ENCODE peak calls at places on chromosomes 6 and 20, in five cellular contexts. E, W, N, S and K are unnamed samples. For H3K36me3, the result is how much of the 10 kb centered on the place peaks cover.

GRCh38 chr6:109791301-109791700 is 100.2 kb downstream of the FIG4 start:
- DNase-seq in N (no peak), W (no peak), S (no peak), E (no peak), K (no peak)

GRCh38 chr6:20633566-20634340 is 99.5 kb downstream of the CDKAL1 start:
- DNase-seq in W (no peak), S (no peak), N (no peak), E (no peak), K (no peak)

GRCh38 chr6:106168097-106168888 is 82.2 kb downstream of the PRDM1 start:
- DNase-seq in W (no peak), S (no peak), N (no peak), E (no peak), K (no peak)

GRCh38 chr20:33372993-33373441 is 28.3 kb downstream of the CDK5RAP1 start:
- DNase-seq in W (no peak), E (peak), S (no peak), N (no peak), K (no peak)

GRCh38 chr6:111972714-111973678 is 80.9 kb upstream of the CCN6 start:
- DNase-seq in S (peak), N (peak), E (peak), W (no peak), K (peak)

GRCh38 chr20:50378170-50379000 is 131.8 kb upstream of the PTPN1 start:
- DNase-seq in E (no peak), W (no peak), S (no peak), N (no peak), K (no peak)

GRCh38 chr20:43975096-43975768 is 60.6 kb downstream of the TOX2 start:
- DNase-seq in S (no peak), W (no peak), N (no peak), E (peak), K (no peak)

GRCh38 chr6:80477591-80478370 is 371.3 kb downstream of the BCKDHB start:
- DNase-seq in S (no peak), N (no peak), W (no peak), E (no peak), K (no peak)

GRCh38 chr6:125952764-125953501 is 3.6 kb upstream of the HINT3 start:
- DNase-seq in E (no peak), N (no peak), S (no peak), W (no peak), K (peak)
- TF ChIP-seq CTCF in E (peak), N (no peak), S (no peak), W (peak), K (no peak)

DNA sequence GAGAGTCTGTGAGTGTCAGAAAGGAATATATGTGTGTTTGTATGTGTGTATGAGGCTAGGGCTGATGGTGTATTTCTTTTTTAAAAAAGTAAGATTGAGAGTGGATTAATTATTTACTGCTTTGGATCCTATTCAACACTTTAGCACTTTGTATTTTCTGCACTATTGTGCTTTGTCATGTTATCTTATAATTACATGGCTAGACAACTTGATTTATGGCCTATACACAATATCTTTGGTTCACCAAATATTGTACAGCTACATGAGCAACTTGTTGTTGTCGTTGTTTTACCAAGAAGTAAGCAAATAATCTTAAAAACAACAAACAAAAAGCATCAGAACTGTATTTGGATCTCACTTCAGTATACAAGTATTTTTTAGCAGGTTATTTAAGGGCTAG is 84.6 kb upstream of the TBX18 start:
- DNase-seq in N (no peak), S (no peak), W (no peak), E (no peak), K (no peak)
- H3K36me3 ChIP-seq in N (under half), S (under half), W (under half), E (under half), K (under half)

GRCh38 chr20:25254986-25255680 is 7.2 kb downstream of the PYGB start:
- DNase-seq in W (no peak), N (peak), S (no peak), E (no peak), K (peak)
- TF ChIP-seq CTCF in W (no peak), N (no peak), S (no peak), E (peak), K (peak)

GRCh38 chr6:75968143-75968542 is 104.3 kb downstream of the IMPG1 start:
- DNase-seq in E (no peak), S (no peak), W (no peak), N (no peak), K (no peak)

GRCh38 chr6:75963569-75963968 is 108.9 kb downstream of the IMPG1 start:
- DNase-seq in E (no peak), S (no peak), N (no peak), W (no peak), K (no peak)
- H3K36me3 ChIP-seq in E (under half), S (under half), N (under half), W (under half), K (under half)

GRCh38 chr6:68976260-68976659 is 341.2 kb downstream of the ADGRB3 start:
- DNase-seq in W (no peak), S (no peak), E (no peak), N (no peak), K (no peak)
- TF ChIP-seq CTCF in W (no peak), S (no peak), E (no peak), N (no peak), K (no peak)

GRCh38 chr20:25284131-25284601 is 36.3 kb downstream of the PYGB start:
- DNase-seq in E (no peak), N (no peak), W (no peak), S (no peak), K (peak)
- H3K36me3 ChIP-seq in E (half or more), N (under half), W (under half), S (under half), K (under half)

GRCh38 chr20:20367681-20368413 is at the start of gene INSM1:
- DNase-seq in E (no peak), S (no peak), W (no peak), N (no peak), K (no peak)

GRCh38 chr20:20370087-20370575 is 2.2 kb downstream of the INSM1 start:
- DNase-seq in E (no peak), N (no peak), W (no peak), S (no peak), K (no peak)

GRCh38 chr20:20371133-20371532 is 3.2 kb downstream of the INSM1 start:
- DNase-seq in S (no peak), E (no peak), W (no peak), N (no peak), K (no peak)

GRCh38 chr20:20368414-20369352 is 779 bp downstream of the INSM1 start:
- DNase-seq in N (no peak), E (no peak), S (no peak), W (no peak), K (no peak)

DNA sequence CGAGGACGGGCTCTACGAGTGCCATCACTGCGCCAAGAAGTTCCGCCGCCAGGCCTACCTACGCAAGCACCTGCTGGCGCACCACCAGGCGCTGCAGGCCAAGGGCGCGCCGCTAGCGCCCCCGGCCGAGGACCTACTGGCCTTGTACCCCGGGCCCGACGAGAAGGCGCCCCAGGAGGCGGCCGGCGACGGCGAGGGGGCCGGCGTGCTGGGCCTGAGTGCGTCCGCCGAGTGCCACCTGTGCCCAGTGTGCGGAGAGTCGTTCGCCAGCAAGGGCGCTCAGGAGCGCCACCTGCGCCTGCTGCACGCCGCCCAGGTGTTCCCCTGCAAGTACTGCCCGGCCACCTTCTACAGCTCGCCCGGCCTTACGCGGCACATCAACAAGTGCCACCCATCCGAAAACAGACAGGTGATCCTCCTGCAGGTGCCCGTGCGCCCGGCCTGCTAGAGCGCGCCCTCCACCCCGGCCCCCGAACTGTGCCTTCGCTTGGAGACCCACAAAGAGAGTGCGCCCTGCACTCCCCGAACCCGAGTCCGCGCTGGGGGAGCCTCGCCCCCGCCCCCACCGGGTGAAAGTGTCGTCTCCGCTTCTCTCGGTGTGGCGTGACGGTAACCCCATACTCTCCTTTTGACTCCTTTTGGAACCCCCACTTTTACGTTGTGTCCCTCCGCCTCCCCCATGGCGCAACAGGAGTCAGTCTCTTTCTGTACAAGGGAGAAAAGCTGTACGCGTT is 1.6 kb downstream of the INSM1 start:
- DNase-seq in N (no peak), S (no peak), W (no peak), E (peak), K (peak)
- TF ChIP-seq CTCF in N (no peak), S (no peak), W (peak), E (peak), K (no peak)

DNA sequence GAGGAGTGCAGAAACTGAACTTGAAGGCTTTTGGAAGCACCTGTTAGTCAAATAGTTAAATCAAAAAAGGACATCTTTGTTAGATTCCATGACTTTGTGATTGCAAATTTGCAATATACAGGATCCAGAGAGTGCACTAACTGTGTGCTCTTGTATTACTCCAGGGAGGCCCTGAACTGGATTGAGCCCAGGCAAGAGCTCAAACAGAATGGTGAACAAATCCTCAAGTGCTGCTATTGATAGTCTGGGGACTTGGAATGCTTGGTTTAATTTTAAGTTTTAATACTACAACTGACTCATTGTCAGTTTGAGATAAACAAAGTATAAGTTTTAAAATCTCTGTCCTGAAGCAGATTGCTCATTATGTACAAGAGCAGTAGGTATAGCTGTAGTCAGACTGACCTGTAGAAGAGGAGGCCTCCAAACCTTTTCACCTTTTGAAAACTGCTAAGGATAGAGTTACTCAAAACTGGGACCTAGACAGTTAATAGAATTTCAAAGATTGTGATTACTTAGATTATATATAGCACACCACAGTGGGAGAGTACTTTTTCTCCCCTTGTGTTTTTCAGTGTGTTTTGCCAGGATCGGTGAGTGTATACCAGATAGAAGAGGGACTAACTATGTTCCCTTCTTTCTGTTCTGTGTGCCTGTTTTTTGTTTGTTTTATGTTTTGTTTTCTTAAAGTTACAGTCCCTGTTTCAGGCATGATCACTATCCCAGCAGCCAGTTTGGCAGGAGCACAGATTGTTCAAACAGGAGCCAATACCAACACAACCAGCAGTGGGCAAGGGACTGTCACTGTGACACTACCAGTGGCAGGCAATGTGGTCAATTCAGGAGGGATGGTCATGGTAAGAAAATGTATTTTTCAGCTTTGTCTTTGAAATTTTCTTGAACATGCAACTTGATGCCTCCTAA is 18.3 kb downstream of the NFYA start:
- DNase-seq in E (no peak), N (no peak), S (no peak), W (no peak), K (no peak)
- H3K36me3 ChIP-seq in E (under half), N (under half), S (under half), W (under half), K (under half)

GRCh38 chr20:38935285-38935684 is 9.1 kb downstream of the FAM83D start:
- DNase-seq in S (no peak), N (no peak), E (peak), W (no peak), K (no peak)
- TF ChIP-seq CTCF in S (no peak), N (no peak), E (no peak), W (no peak), K (no peak)

GRCh38 chr6:150835620-150836019 is 29.9 kb upstream of the MTHFD1L start:
- DNase-seq in S (no peak), N (no peak), W (no peak), E (peak), K (no peak)
- H3K36me3 ChIP-seq in S (under half), N (under half), W (under half), E (under half), K (under half)